ENCODE peak calls at places on chromosomes 12 and 14, in four cellular contexts. V is mesenchymal stem cell, K is IMR-90, W is H1. I is an unnamed sample.

GRCh38 chr12:47886471-47887240 is 18.1 kb downstream of the VDR start:
- DNase-seq in V (no peak), K (peak; percentile 55), W (no peak), I (no peak)

GRCh38 chr12:124390442-124391116 is 95.7 kb downstream of the RFLNA start:
- DNase-seq in V (peak; percentile 94), K (peak; percentile 82), W (no peak), I (no peak)

GRCh38 chr12:47838286-47838931 is 18.7 kb upstream of the HDAC7 start:
- DNase-seq in V (peak; percentile 71), K (peak; percentile 41), W (no peak), I (no peak)

GRCh38 chr12:4084631-4085030 is 188.9 kb upstream of the CCND2 start:
- DNase-seq in V (no peak), K (no peak), W (no peak), I (no peak)

GRCh38 chr14:103581206-103581605 is 18.4 kb downstream of the COA8 start:
- DNase-seq in V (no peak), K (no peak), W (no peak), I (no peak)

GRCh38 chr12:77122661-77123060 is 57.3 kb upstream of the E2F7 start:
- DNase-seq in V (peak; percentile 22), K (peak; percentile 35), W (no peak), I (no peak)

GRCh38 chr14:76348898-76349297 is 27.0 kb upstream of the ESRRB start:
- DNase-seq in V (peak; percentile 68), K (peak; percentile 29), W (no peak), I (peak; percentile 51)

GRCh38 chr12:21655594-21655993 is 2.0 kb downstream of the LDHB start:
- DNase-seq in V (no peak), K (no peak), W (no peak), I (no peak)

GRCh38 chr12:108235231-108235959 is 103.7 kb downstream of the CMKLR1 start:
- DNase-seq in V (no peak), K (no peak), W (no peak), I (no peak)

GRCh38 chr12:27279836-27280235 is 35.8 kb downstream of the STK38L start:
- DNase-seq in V (no peak), K (no peak), W (no peak), I (no peak)

GRCh38 chr14:74950795-74951442 is 4.5 kb downstream of the PGF start:
- DNase-seq in V (peak; percentile 60), K (peak; percentile 48), W (no peak), I (no peak)

GRCh38 chr14:59918824-59919581 is 941 bp upstream of the LRRC9 start:
- DNase-seq in V (peak; percentile 49), K (peak; percentile 18), W (no peak), I (peak; percentile 14)

GRCh38 chr14:30115756-30116155 is 188.1 kb upstream of the PRKD1 start:
- DNase-seq in V (no peak), K (no peak), W (no peak), I (peak; percentile 6)

GRCh38 chr12:2672863-2673262 is 121.9 kb upstream of the FKBP4 start:
- DNase-seq in V (no peak), K (no peak), W (peak; percentile 26), I (no peak)

GRCh38 chr12:22971771-22972191 is 346.8 kb downstream of the ETNK1 start:
- DNase-seq in V (peak; percentile 19), K (peak; percentile 55), W (no peak), I (no peak)

GRCh38 chr14:69922198-69922597 is 43.0 kb downstream of the SMOC1 start:
- DNase-seq in V (no peak), K (no peak), W (no peak), I (no peak)

GRCh38 chr12:56766535-56766934 is 3.4 kb downstream of the HSD17B6 start:
- DNase-seq in V (no peak), K (no peak), W (no peak), I (no peak)

GRCh38 chr12:97452230-97452629 is 10.4 kb upstream of the RMST start:
- DNase-seq in V (no peak), K (no peak), W (no peak), I (no peak)

GRCh38 chr14:50013198-50013918 is 103.0 kb downstream of the VCPKMT start:
- DNase-seq in V (no peak), K (no peak), W (no peak), I (no peak)

GRCh38 chr12:46531059-46531785 is 158.6 kb upstream of the SLC38A2 start:
- DNase-seq in V (no peak), K (no peak), W (no peak), I (no peak)

GRCh38 chr14:81385824-81386223 is 14.3 kb downstream of the STON2 start:
- DNase-seq in V (no peak), K (no peak), W (no peak), I (no peak)

GRCh38 chr12:67671892-67672291 is 23.3 kb downstream of the DYRK2 start:
- DNase-seq in V (no peak), K (no peak), W (no peak), I (no peak)

GRCh38 chr14:69928111-69928523 is 48.9 kb downstream of the SMOC1 start:
- DNase-seq in V (no peak), K (peak; percentile 89), W (no peak), I (no peak)

GRCh38 chr14:39203659-39204606 is 28.9 kb downstream of the PNN start:
- DNase-seq in V (no peak), K (no peak), W (no peak), I (no peak)

GRCh38 chr12:15629108-15629507 is 160.1 kb downstream of the EPS8 start:
- DNase-seq in V (peak; percentile 97), K (peak; percentile 98), W (no peak), I (peak; percentile 66)

GRCh38 chr12:7054925-7055324 is 5.6 kb upstream of the C1S start:
- DNase-seq in V (no peak), K (no peak), W (no peak), I (no peak)

GRCh38 chr12:130425698-130426245 is 88.1 kb downstream of the PIWIL1 start:
- DNase-seq in V (no peak), K (no peak), W (peak; percentile 30), I (no peak)

GRCh38 chr14:63203618-63204406 is 431 bp upstream of the RHOJ start:
- DNase-seq in V (peak; percentile 97), K (peak; percentile 99), W (peak; percentile 50), I (peak; percentile 48)

GRCh38 chr12:101783838-101784237 is 44.6 kb upstream of the SYCP3 start:
- DNase-seq in V (no peak), K (no peak), W (no peak), I (no peak)

GRCh38 chr12:124636138-124636968 is 68.9 kb upstream of the NCOR2 start:
- DNase-seq in V (peak; percentile 74), K (peak; percentile 46), W (no peak), I (no peak)

GRCh38 chr12:81758421-81759214 is 532 bp downstream of the PPFIA2 start:
- DNase-seq in V (peak; percentile 22), K (no peak), W (peak; percentile 79), I (peak; percentile 26)

GRCh38 chr14:105979446-105979845 is 453.1 kb downstream of the TMEM121 start:
- DNase-seq in V (no peak), K (no peak), W (no peak), I (no peak)

GRCh38 chr14:74739293-74740030 is 23.7 kb upstream of the YLPM1 start:
- DNase-seq in V (no peak), K (peak; percentile 28), W (no peak), I (no peak)

GRCh38 chr12:1760566-1761382 is 59.6 kb upstream of the LRTM2 start:
- DNase-seq in V (peak; percentile 66), K (peak; percentile 65), W (no peak), I (no peak)

GRCh38 chr12:6426882-6427671 is 17.7 kb upstream of the CD27 start:
- DNase-seq in V (no peak), K (no peak), W (no peak), I (no peak)

GRCh38 chr14:28196878-28197277 is 569.7 kb upstream of the FOXG1 start:
- DNase-seq in V (no peak), K (no peak), W (no peak), I (no peak)

GRCh38 chr12:82182601-82183000 is 175.6 kb downstream of the CCDC59 start:
- DNase-seq in V (no peak), K (no peak), W (no peak), I (no peak)

GRCh38 chr14:65618996-65619395 is 206.5 kb downstream of the FUT8 start:
- DNase-seq in V (no peak), K (no peak), W (no peak), I (no peak)

GRCh38 chr14:65613251-65613650 is 200.7 kb downstream of the FUT8 start:
- DNase-seq in V (no peak), K (no peak), W (no peak), I (no peak)
- H3K14ac ChIP-seq in V (no peak overlapping the region), K (no peak overlapping the region), W (no peak overlapping the region), I (no peak overlapping the region)

GRCh38 chr12:65993173-65993572 is 137.4 kb downstream of the LLPH start:
- DNase-seq in V (no peak), K (no peak), W (no peak), I (no peak)
- H2BK15ac ChIP-seq in V (no peak overlapping the region), K (no peak overlapping the region), W (no peak overlapping the region), I (no peak overlapping the region)

DNA sequence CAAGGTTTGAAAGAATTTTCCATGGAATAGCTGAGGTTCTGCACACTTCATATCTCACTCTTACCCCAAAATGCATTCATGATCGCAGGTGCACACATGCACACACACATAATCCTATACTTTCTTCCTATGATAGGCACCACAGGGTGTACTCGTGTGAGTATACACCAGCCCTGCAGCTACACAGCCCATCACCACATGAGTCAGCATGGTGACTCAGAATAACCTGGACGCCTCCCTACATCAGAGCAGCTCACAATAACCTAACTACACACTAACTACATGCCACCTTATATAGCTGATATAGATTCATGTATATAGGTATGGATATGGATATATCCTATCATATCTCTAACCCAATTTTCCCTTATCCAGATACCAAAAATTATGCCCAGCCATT is 850.2 kb upstream of the TMEM132C start:
- DNase-seq in V (no peak), K (peak; percentile 23), W (no peak), I (no peak)
- H3K4ac ChIP-seq in V (no peak overlapping the region), K (no peak overlapping the region), W (no peak overlapping the region), I (no peak overlapping the region)

GRCh38 chr14:68576496-68577244 is 216.2 kb downstream of the ZFP36L1 start:
- DNase-seq in V (peak; percentile 83), K (peak; percentile 40), W (no peak), I (no peak)
- H3K14ac ChIP-seq in V (no peak overlapping the region), K (peak overlapping the region; percentile 95), W (no peak overlapping the region), I (no peak overlapping the region)

GRCh38 chr12:115450710-115451109 is 766.7 kb upstream of the TBX3 start:
- DNase-seq in V (no peak), K (no peak), W (no peak), I (no peak)

GRCh38 chr12:115450017-115450416 is 766.0 kb upstream of the TBX3 start:
- DNase-seq in V (no peak), K (no peak), W (no peak), I (no peak)

GRCh38 chr12:115451151-115451784 is 767.3 kb upstream of the TBX3 start:
- DNase-seq in V (no peak), K (no peak), W (no peak), I (no peak)

GRCh38 chr12:115452751-115453281 is 768.8 kb upstream of the TBX3 start:
- DNase-seq in V (no peak), K (no peak), W (peak; percentile 65), I (no peak)

GRCh38 chr12:115451785-115452736 is 768.1 kb upstream of the TBX3 start:
- DNase-seq in V (peak; percentile 33), K (peak; percentile 10), W (peak; percentile 66), I (peak; percentile 60)
- H2BK15ac ChIP-seq in V (peak overlapping the region; percentile 62), K (no peak overlapping the region), W (peak overlapping the region; percentile 75), I (no peak overlapping the region)

I was measured in neuronal stem cell.